ENCODE peak calls at places on chromosomes 13 and 19, in seven cellular contexts. One of them, this sample, is unnamed.

GRCh38 chr13:53144826-53145225 is 116.2 kb downstream of the OLFM4 start:
- DNase-seq in fibroblast of mammary gland: no peak
- DNase-seq in heart left ventricle: no peak
- DNase-seq in NB4: no peak
- DNase-seq in thoracic aorta: no peak
- DNase-seq in choroid plexus epithelial cell: no peak
- DNase-seq in sigmoid colon: no peak
- DNase-seq in this sample: no peak

GRCh38 chr19:662207-662961 is 630 bp downstream of the RNF126 start:
- DNase-seq in sigmoid colon: peak
- DNase-seq in thoracic aorta: no peak
- DNase-seq in NB4: peak
- DNase-seq in choroid plexus epithelial cell: peak
- DNase-seq in fibroblast of mammary gland: peak
- DNase-seq in heart left ventricle: peak
- DNase-seq in this sample: peak

GRCh38 chr19:7216373-7216902 is 77.8 kb downstream of the INSR start:
- DNase-seq in NB4: no peak
- DNase-seq in thoracic aorta: no peak
- DNase-seq in heart left ventricle: no peak
- DNase-seq in choroid plexus epithelial cell: no peak
- DNase-seq in fibroblast of mammary gland: no peak
- DNase-seq in sigmoid colon: no peak
- DNase-seq in this sample: no peak

GRCh38 chr13:38167164-38167822 is 182.4 kb upstream of the UFM1 start:
- DNase-seq in thoracic aorta: no peak
- DNase-seq in heart left ventricle: no peak
- DNase-seq in choroid plexus epithelial cell: no peak
- DNase-seq in sigmoid colon: no peak
- DNase-seq in fibroblast of mammary gland: no peak
- DNase-seq in NB4: peak
- DNase-seq in this sample: no peak

GRCh38 chr13:29923554-29924481 is 73.4 kb upstream of the UBL3 start:
- DNase-seq in sigmoid colon: peak
- DNase-seq in fibroblast of mammary gland: peak
- DNase-seq in thoracic aorta: peak
- DNase-seq in heart left ventricle: peak
- DNase-seq in choroid plexus epithelial cell: peak
- DNase-seq in NB4: peak
- DNase-seq in this sample: peak

GRCh38 chr19:480016-480855 is 16.1 kb upstream of the MADCAM1 start:
- DNase-seq in NB4: peak
- DNase-seq in heart left ventricle: peak
- DNase-seq in choroid plexus epithelial cell: peak
- DNase-seq in fibroblast of mammary gland: peak
- DNase-seq in sigmoid colon: peak
- DNase-seq in thoracic aorta: peak
- DNase-seq in this sample: peak

GRCh38 chr19:43362745-43363144 is 9.3 kb downstream of the CD177 start:
- DNase-seq in choroid plexus epithelial cell: no peak
- DNase-seq in sigmoid colon: no peak
- DNase-seq in fibroblast of mammary gland: no peak
- DNase-seq in thoracic aorta: no peak
- DNase-seq in NB4: no peak
- DNase-seq in heart left ventricle: no peak
- DNase-seq in this sample: no peak

GRCh38 chr19:56155124-56155687 is 14.1 kb downstream of the ZNF444 start:
- DNase-seq in choroid plexus epithelial cell: peak
- DNase-seq in heart left ventricle: no peak
- DNase-seq in thoracic aorta: no peak
- DNase-seq in fibroblast of mammary gland: no peak
- DNase-seq in sigmoid colon: no peak
- DNase-seq in NB4: peak
- DNase-seq in this sample: no peak

GRCh38 chr19:42306646-42307045 is 4.2 kb upstream of the PAFAH1B3 start:
- DNase-seq in fibroblast of mammary gland: no peak
- DNase-seq in heart left ventricle: no peak
- DNase-seq in choroid plexus epithelial cell: no peak
- DNase-seq in thoracic aorta: no peak
- DNase-seq in sigmoid colon: no peak
- DNase-seq in NB4: no peak
- DNase-seq in this sample: no peak

GRCh38 chr13:104854007-104854406 is 1681.5 kb downstream of the EFNB2 start:
- DNase-seq in NB4: no peak
- DNase-seq in choroid plexus epithelial cell: no peak
- DNase-seq in heart left ventricle: no peak
- DNase-seq in thoracic aorta: no peak
- DNase-seq in sigmoid colon: no peak
- DNase-seq in fibroblast of mammary gland: no peak
- DNase-seq in this sample: no peak

GRCh38 chr13:62760724-62761123 is 1345.1 kb upstream of the PCDH20 start:
- DNase-seq in fibroblast of mammary gland: no peak
- DNase-seq in sigmoid colon: no peak
- DNase-seq in NB4: no peak
- DNase-seq in heart left ventricle: no peak
- DNase-seq in choroid plexus epithelial cell: no peak
- DNase-seq in thoracic aorta: no peak
- DNase-seq in this sample: no peak

GRCh38 chr19:33440241-33440640 is 66.7 kb downstream of the CEBPG start:
- DNase-seq in choroid plexus epithelial cell: no peak
- DNase-seq in thoracic aorta: no peak
- DNase-seq in NB4: no peak
- DNase-seq in fibroblast of mammary gland: no peak
- DNase-seq in sigmoid colon: peak
- DNase-seq in heart left ventricle: no peak
- DNase-seq in this sample: no peak

GRCh38 chr19:47176071-47176626 is 45.5 kb downstream of the SAE1 start:
- DNase-seq in NB4: no peak
- DNase-seq in sigmoid colon: no peak
- DNase-seq in fibroblast of mammary gland: peak
- DNase-seq in heart left ventricle: no peak
- DNase-seq in choroid plexus epithelial cell: peak
- DNase-seq in thoracic aorta: no peak
- DNase-seq in this sample: peak

GRCh38 chr19:10224337-10224736 is 6.8 kb downstream of the S1PR2 start:
- DNase-seq in thoracic aorta: no peak
- DNase-seq in sigmoid colon: no peak
- DNase-seq in fibroblast of mammary gland: no peak
- DNase-seq in choroid plexus epithelial cell: no peak
- DNase-seq in NB4: no peak
- DNase-seq in heart left ventricle: no peak
- DNase-seq in this sample: no peak

GRCh38 chr19:3336680-3337523 is 29.5 kb upstream of the NFIC start:
- DNase-seq in choroid plexus epithelial cell: peak
- DNase-seq in NB4: no peak
- DNase-seq in heart left ventricle: peak
- DNase-seq in fibroblast of mammary gland: peak
- DNase-seq in sigmoid colon: peak
- DNase-seq in thoracic aorta: peak
- DNase-seq in this sample: peak

GRCh38 chr19:35959968-35960320 is 23.8 kb downstream of the LRFN3 start:
- DNase-seq in sigmoid colon: no peak
- DNase-seq in thoracic aorta: no peak
- DNase-seq in heart left ventricle: no peak
- DNase-seq in choroid plexus epithelial cell: no peak
- DNase-seq in fibroblast of mammary gland: no peak
- DNase-seq in NB4: no peak
- DNase-seq in this sample: no peak

GRCh38 chr13:48437381-48437780 is 24.5 kb upstream of the LPAR6 start:
- DNase-seq in NB4: no peak
- DNase-seq in choroid plexus epithelial cell: peak
- DNase-seq in heart left ventricle: peak
- DNase-seq in sigmoid colon: peak
- DNase-seq in fibroblast of mammary gland: peak
- DNase-seq in thoracic aorta: no peak
- DNase-seq in this sample: peak

GRCh38 chr19:28563964-28564914 is 648.7 kb downstream of the UQCRFS1 start:
- DNase-seq in heart left ventricle: no peak
- DNase-seq in choroid plexus epithelial cell: no peak
- DNase-seq in fibroblast of mammary gland: no peak
- DNase-seq in thoracic aorta: no peak
- DNase-seq in NB4: no peak
- DNase-seq in sigmoid colon: no peak
- DNase-seq in this sample: no peak

GRCh38 chr19:28556371-28556770 is 656.6 kb downstream of the UQCRFS1 start:
- DNase-seq in heart left ventricle: no peak
- DNase-seq in sigmoid colon: no peak
- DNase-seq in choroid plexus epithelial cell: no peak
- DNase-seq in fibroblast of mammary gland: no peak
- DNase-seq in thoracic aorta: no peak
- DNase-seq in NB4: no peak
- DNase-seq in this sample: no peak

GRCh38 chr19:28555317-28555716 is 657.6 kb downstream of the UQCRFS1 start:
- DNase-seq in fibroblast of mammary gland: no peak
- DNase-seq in thoracic aorta: no peak
- DNase-seq in NB4: no peak
- DNase-seq in heart left ventricle: no peak
- DNase-seq in sigmoid colon: no peak
- DNase-seq in choroid plexus epithelial cell: no peak
- DNase-seq in this sample: no peak

GRCh38 chr19:28558783-28559182 is 654.2 kb downstream of the UQCRFS1 start:
- DNase-seq in heart left ventricle: no peak
- DNase-seq in thoracic aorta: no peak
- DNase-seq in sigmoid colon: no peak
- DNase-seq in choroid plexus epithelial cell: no peak
- DNase-seq in fibroblast of mammary gland: no peak
- DNase-seq in NB4: no peak
- DNase-seq in this sample: no peak

DNA sequence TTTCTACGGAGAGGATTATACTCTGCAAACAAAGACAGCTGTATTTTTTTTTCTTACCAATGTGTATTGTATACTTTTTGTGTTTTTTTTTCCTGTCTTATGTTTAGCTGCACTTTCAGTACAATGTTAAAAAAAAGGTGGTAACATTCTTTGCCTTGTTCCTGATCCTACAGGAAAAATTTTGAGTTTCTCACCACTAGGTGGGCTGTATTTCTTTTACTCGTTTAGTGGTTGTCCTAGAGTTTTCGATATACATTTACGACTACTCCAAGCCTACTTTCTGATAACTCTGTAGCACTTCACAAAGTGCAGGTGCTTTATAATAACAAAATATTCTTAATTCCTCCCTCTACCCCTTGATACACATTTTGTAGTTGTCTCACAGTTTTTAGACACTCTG is 652.2 kb downstream of the UQCRFS1 start:
- DNase-seq in choroid plexus epithelial cell: no peak
- DNase-seq in thoracic aorta: no peak
- DNase-seq in NB4: no peak
- DNase-seq in heart left ventricle: no peak
- DNase-seq in fibroblast of mammary gland: no peak
- DNase-seq in sigmoid colon: no peak
- DNase-seq in this sample: no peak
- TF ChIP-seq CTCF in choroid plexus epithelial cell: no peak
- TF ChIP-seq CTCF in thoracic aorta: no peak
- TF ChIP-seq CTCF in NB4: no peak
- TF ChIP-seq CTCF in heart left ventricle: no peak
- TF ChIP-seq CTCF in fibroblast of mammary gland: no peak
- TF ChIP-seq CTCF in sigmoid colon: no peak
- TF ChIP-seq CTCF in this sample: no peak

GRCh38 chr19:40608957-40609356 is 7.8 kb downstream of the LTBP4 start:
- DNase-seq in fibroblast of mammary gland: no peak
- DNase-seq in NB4: no peak
- DNase-seq in heart left ventricle: no peak
- DNase-seq in sigmoid colon: no peak
- DNase-seq in choroid plexus epithelial cell: no peak
- DNase-seq in thoracic aorta: no peak
- DNase-seq in this sample: no peak

GRCh38 chr19:40611900-40612698 is 10.9 kb downstream of the LTBP4 start:
- DNase-seq in heart left ventricle: no peak
- DNase-seq in thoracic aorta: no peak
- DNase-seq in fibroblast of mammary gland: no peak
- DNase-seq in choroid plexus epithelial cell: no peak
- DNase-seq in sigmoid colon: no peak
- DNase-seq in NB4: no peak
- DNase-seq in this sample: no peak

GRCh38 chr19:40609561-40610395 is 8.6 kb downstream of the LTBP4 start:
- DNase-seq in fibroblast of mammary gland: peak
- DNase-seq in heart left ventricle: peak
- DNase-seq in thoracic aorta: peak
- DNase-seq in NB4: peak
- DNase-seq in choroid plexus epithelial cell: peak
- DNase-seq in sigmoid colon: peak
- DNase-seq in this sample: peak

GRCh38 chr19:40611096-40611495 is 9.9 kb downstream of the LTBP4 start:
- DNase-seq in heart left ventricle: no peak
- DNase-seq in sigmoid colon: no peak
- DNase-seq in thoracic aorta: no peak
- DNase-seq in fibroblast of mammary gland: no peak
- DNase-seq in NB4: no peak
- DNase-seq in choroid plexus epithelial cell: no peak
- DNase-seq in this sample: no peak

GRCh38 chr19:40610396-40611064 is 9.4 kb downstream of the LTBP4 start:
- DNase-seq in NB4: no peak
- DNase-seq in thoracic aorta: no peak
- DNase-seq in fibroblast of mammary gland: no peak
- DNase-seq in choroid plexus epithelial cell: no peak
- DNase-seq in sigmoid colon: peak
- DNase-seq in heart left ventricle: peak
- DNase-seq in this sample: no peak
- H3K4me3 ChIP-seq in NB4: no peak
- H3K4me3 ChIP-seq in thoracic aorta: peak
- H3K4me3 ChIP-seq in fibroblast of mammary gland: peak
- H3K4me3 ChIP-seq in choroid plexus epithelial cell: peak
- H3K4me3 ChIP-seq in sigmoid colon: peak
- H3K4me3 ChIP-seq in heart left ventricle: peak
- H3K4me3 ChIP-seq in this sample: peak

GRCh38 chr13:73722120-73722519 is 412.1 kb downstream of the KLF12 start:
- DNase-seq in fibroblast of mammary gland: peak
- DNase-seq in NB4: no peak
- DNase-seq in sigmoid colon: no peak
- DNase-seq in choroid plexus epithelial cell: peak
- DNase-seq in thoracic aorta: no peak
- DNase-seq in heart left ventricle: no peak
- DNase-seq in this sample: peak
- TF ChIP-seq CTCF in fibroblast of mammary gland: peak
- TF ChIP-seq CTCF in NB4: no peak
- TF ChIP-seq CTCF in sigmoid colon: no peak
- TF ChIP-seq CTCF in choroid plexus epithelial cell: peak
- TF ChIP-seq CTCF in thoracic aorta: no peak
- TF ChIP-seq CTCF in heart left ventricle: peak
- TF ChIP-seq CTCF in this sample: peak

DNA sequence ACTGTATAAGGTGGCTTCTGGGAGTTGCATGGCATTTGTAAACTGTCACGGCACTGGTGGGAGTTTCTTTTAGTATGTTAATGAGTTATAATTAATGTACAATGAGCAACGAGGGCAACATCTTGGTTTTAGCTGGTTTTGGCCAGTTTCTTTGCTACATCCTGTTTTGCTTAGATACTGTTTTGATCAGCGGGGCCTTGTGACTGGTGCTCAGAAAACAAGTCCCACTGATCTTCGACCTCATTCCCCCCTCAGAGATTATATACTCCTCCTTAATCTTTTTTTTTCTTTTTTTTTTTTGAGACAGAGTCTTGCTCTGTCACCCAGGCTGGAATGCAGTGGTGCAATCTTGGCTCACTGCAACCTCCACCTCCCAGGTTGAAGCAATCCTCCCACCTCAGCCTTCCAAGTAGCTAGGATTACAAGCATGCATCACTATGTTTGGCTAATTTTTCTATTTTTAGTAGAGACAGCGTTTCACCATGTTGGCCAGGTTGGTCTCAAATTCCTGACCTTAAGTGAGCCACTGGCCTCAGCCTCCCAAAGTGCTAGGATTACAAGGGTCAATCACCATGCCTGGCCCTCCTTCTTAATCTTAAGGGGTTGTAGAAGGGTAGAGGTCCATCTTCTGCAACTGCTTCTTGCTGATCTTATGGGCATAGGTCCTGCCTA is 21.4 kb upstream of the ZNF599 start:
- DNase-seq in thoracic aorta: no peak
- DNase-seq in heart left ventricle: no peak
- DNase-seq in choroid plexus epithelial cell: peak
- DNase-seq in fibroblast of mammary gland: no peak
- DNase-seq in NB4: no peak
- DNase-seq in sigmoid colon: no peak
- DNase-seq in this sample: no peak
- H3K4me3 ChIP-seq in thoracic aorta: no peak
- H3K4me3 ChIP-seq in heart left ventricle: no peak
- H3K4me3 ChIP-seq in choroid plexus epithelial cell: no peak
- H3K4me3 ChIP-seq in fibroblast of mammary gland: no peak
- H3K4me3 ChIP-seq in NB4: no peak
- H3K4me3 ChIP-seq in sigmoid colon: no peak
- H3K4me3 ChIP-seq in this sample: no peak

This sample was measured in AG10803.